ENCODE peak calls at places on chromosomes 16 and 17, in eight cellular contexts. T, B, S, U, X, Z, H and E are unnamed samples. For H3K4me1, the result is how much of the 10 kb centered on the place peaks cover.

GRCh38 chr16:66291833-66292232 is 74.7 kb upstream of the CDH5 start:
- DNase-seq in T (no peak), B (no peak), S (no peak), U (no peak), X (no peak), Z (no peak), H (no peak), E (no peak)

GRCh38 chr16:68227183-68227793 is 8.6 kb downstream of the ESRP2 start:
- DNase-seq in T (no peak), B (no peak), S (no peak), U (no peak), X (no peak), Z (no peak), H (no peak), E (no peak)

GRCh38 chr17:66957951-66958579 is 6.4 kb upstream of the CACNG4 start:
- DNase-seq in T (no peak), B (no peak), S (peak), U (peak), X (no peak), Z (no peak), H (no peak), E (no peak)

GRCh38 chr17:42340691-42341127 is 47.5 kb downstream of the STAT3 start:
- DNase-seq in T (no peak), B (no peak), S (no peak), U (no peak), X (no peak), Z (no peak), H (no peak), E (no peak)

GRCh38 chr16:85249418-85249817 is 137.1 kb upstream of the CIBAR2 start:
- DNase-seq in T (no peak), B (no peak), S (no peak), U (no peak), X (no peak), Z (no peak), H (no peak), E (no peak)

GRCh38 chr17:16407911-16408588 is 7.3 kb upstream of the TRPV2 start:
- DNase-seq in T (peak), B (no peak), S (peak), U (peak), X (peak), Z (peak), H (peak), E (peak)

GRCh38 chr17:233473-233941 is 52.1 kb upstream of the DOC2B start:
- DNase-seq in T (peak), B (no peak), S (no peak), U (peak), X (peak), Z (peak), H (no peak), E (peak)

GRCh38 chr16:87178977-87179376 is 138.2 kb downstream of the C16orf95 start:
- DNase-seq in T (peak), B (no peak), S (no peak), U (no peak), X (peak), Z (peak), H (peak), E (peak)

GRCh38 chr16:68298312-68298711 is 12.4 kb downstream of the SLC7A6OS start:
- DNase-seq in T (no peak), B (no peak), S (no peak), U (no peak), X (no peak), Z (no peak), H (no peak), E (no peak)

GRCh38 chr17:12627177-12627629 is 38.5 kb upstream of the MYOCD start:
- DNase-seq in T (no peak), B (no peak), S (peak), U (peak), X (no peak), Z (peak), H (no peak), E (peak)

GRCh38 chr16:3980311-3981111 is 100.0 kb upstream of the CREBBP start:
- DNase-seq in T (no peak), B (no peak), S (no peak), U (no peak), X (no peak), Z (peak), H (no peak), E (no peak)

GRCh38 chr16:22685162-22685830 is 128.7 kb upstream of the HS3ST2 start:
- DNase-seq in T (peak), B (no peak), S (peak), U (no peak), X (peak), Z (peak), H (no peak), E (peak)

GRCh38 chr17:2420131-2420530 is 19.3 kb upstream of the MNT start:
- DNase-seq in T (no peak), B (no peak), S (no peak), U (no peak), X (no peak), Z (no peak), H (no peak), E (no peak)

GRCh38 chr17:42179911-42180410 is 981 bp downstream of the KCNH4 start:
- DNase-seq in T (peak), B (no peak), S (peak), U (peak), X (no peak), Z (peak), H (peak), E (no peak)

GRCh38 chr17:77096570-77097214 is 44.1 kb upstream of the SEC14L1 start:
- DNase-seq in T (no peak), B (no peak), S (peak), U (peak), X (peak), Z (no peak), H (no peak), E (no peak)

GRCh38 chr16:87145181-87146176 is 171.7 kb downstream of the C16orf95 start:
- DNase-seq in T (no peak), B (no peak), S (no peak), U (no peak), X (no peak), Z (no peak), H (no peak), E (peak)

GRCh38 chr17:21379080-21379711 is 3.0 kb downstream of the KCNJ12 start:
- DNase-seq in T (peak), B (no peak), S (no peak), U (no peak), X (peak), Z (no peak), H (no peak), E (no peak)

GRCh38 chr16:66976746-66977145 is 11.6 kb upstream of the CES4A start:
- DNase-seq in T (no peak), B (no peak), S (no peak), U (no peak), X (no peak), Z (no peak), H (no peak), E (no peak)

GRCh38 chr16:1296688-1297412 is 12.6 kb upstream of the UBE2I start:
- DNase-seq in T (no peak), B (no peak), S (peak), U (peak), X (no peak), Z (no peak), H (no peak), E (no peak)

DNA sequence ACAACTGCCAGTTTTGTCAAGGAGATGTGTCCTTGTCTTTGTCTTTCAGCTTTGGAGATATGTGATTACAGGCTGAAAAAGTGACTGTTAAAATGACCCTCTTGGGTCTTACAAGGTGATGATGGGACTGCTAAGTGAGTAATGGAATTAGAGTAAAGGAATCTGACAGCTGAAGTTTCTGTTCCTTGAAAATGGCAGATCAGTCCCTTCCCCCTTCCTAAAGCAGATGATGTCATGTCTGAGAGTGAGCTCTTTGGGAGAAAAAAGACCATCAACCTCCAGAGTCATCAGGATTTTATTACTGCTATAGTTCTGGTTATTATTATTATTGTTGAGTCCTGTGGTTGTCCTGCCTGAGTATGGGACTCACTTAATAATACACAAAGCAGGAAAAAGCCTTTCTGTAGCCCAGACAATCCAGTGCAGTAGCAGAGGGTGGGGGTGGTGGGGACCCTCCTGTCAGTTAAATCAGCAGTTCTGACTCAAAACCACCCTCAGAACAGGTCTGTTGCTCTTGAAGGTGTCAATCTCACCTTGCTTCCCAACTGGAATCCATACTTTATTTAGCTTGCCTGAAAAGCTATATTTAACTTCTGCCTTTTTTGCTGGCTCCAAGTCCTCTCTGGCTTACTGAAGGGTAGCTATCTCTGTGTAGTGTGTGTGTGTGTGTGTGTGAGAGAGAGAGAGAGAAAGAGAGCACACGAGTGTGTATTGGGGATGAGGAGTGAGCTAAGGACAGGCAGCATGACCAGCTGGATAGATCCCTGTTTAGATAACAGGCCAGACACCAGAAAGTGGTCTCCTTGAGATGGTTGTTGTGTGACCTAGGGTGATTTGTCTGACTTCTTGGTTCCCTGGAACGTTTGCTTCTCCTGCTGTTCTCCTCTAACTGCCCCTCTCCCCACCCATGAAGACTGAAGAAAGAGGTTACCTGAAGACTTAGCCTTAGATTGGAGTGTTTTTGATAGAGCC is 4.9 kb downstream of the HROB start:
- DNase-seq in T (no peak), B (no peak), S (no peak), U (no peak), X (no peak), Z (no peak), H (no peak), E (no peak)
- H3K27ac ChIP-seq in T (peak), B (no peak), S (no peak), U (no peak), X (peak), Z (no peak), H (no peak), E (no peak)

GRCh38 chr17:37131670-37132620 is 183.2 kb downstream of the AATF start:
- DNase-seq in T (no peak), B (no peak), S (peak), U (no peak), X (no peak), Z (no peak), H (no peak), E (no peak)

GRCh38 chr17:37134050-37134449 is 185.3 kb downstream of the AATF start:
- DNase-seq in T (no peak), B (no peak), S (no peak), U (no peak), X (no peak), Z (no peak), H (no peak), E (no peak)

GRCh38 chr17:37135581-37135980 is 186.8 kb downstream of the AATF start:
- DNase-seq in T (no peak), B (no peak), S (no peak), U (no peak), X (no peak), Z (no peak), H (no peak), E (no peak)

GRCh38 chr17:37133131-37133530 is 184.4 kb downstream of the AATF start:
- DNase-seq in T (no peak), B (no peak), S (no peak), U (no peak), X (no peak), Z (no peak), H (no peak), E (no peak)

DNA sequence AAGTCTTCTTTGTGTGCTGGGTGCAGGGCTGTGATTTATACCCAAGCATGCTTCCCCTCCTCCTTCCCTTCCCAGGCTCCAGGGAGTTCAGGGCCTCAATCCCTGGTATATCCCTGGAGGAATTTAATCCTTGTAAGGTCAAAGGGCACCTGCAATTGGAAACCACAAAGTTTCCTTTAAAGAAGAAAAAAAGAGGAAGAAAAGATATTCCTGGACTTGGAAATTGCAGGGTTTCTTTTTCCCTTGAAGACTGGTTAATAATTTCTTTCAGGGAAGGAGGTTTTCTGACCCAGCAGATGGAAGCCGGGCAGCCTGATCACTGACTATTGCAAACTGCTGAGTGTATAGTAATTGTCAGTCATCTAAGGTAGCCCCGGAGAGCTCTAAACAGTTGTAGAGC is 182.3 kb downstream of the AATF start:
- DNase-seq in T (no peak), B (no peak), S (no peak), U (no peak), X (no peak), Z (no peak), H (no peak), E (no peak)
- H3K4me1 ChIP-seq in T (under half), B (under half), S (under half), U (under half), X (under half), Z (under half), H (under half), E (under half)

GRCh38 chr17:18323507-18324139 is 8.5 kb downstream of the SMCR8 start:
- DNase-seq in T (no peak), B (no peak), S (no peak), U (no peak), X (no peak), Z (no peak), H (no peak), E (no peak)
- H3K27ac ChIP-seq in T (no peak), B (no peak), S (no peak), U (no peak), X (no peak), Z (no peak), H (no peak), E (no peak)

GRCh38 chr17:72512649-72513556 is 392.1 kb downstream of the SOX9 start:
- DNase-seq in T (no peak), B (no peak), S (no peak), U (no peak), X (no peak), Z (no peak), H (no peak), E (no peak)

GRCh38 chr17:72516772-72517399 is 396.1 kb downstream of the SOX9 start:
- DNase-seq in T (no peak), B (no peak), S (peak), U (peak), X (peak), Z (peak), H (no peak), E (no peak)

GRCh38 chr17:72514321-72514861 is 393.6 kb downstream of the SOX9 start:
- DNase-seq in T (no peak), B (no peak), S (no peak), U (no peak), X (no peak), Z (no peak), H (no peak), E (no peak)

GRCh38 chr17:72515291-72516065 is 394.7 kb downstream of the SOX9 start:
- DNase-seq in T (no peak), B (no peak), S (peak), U (no peak), X (no peak), Z (peak), H (no peak), E (no peak)

DNA sequence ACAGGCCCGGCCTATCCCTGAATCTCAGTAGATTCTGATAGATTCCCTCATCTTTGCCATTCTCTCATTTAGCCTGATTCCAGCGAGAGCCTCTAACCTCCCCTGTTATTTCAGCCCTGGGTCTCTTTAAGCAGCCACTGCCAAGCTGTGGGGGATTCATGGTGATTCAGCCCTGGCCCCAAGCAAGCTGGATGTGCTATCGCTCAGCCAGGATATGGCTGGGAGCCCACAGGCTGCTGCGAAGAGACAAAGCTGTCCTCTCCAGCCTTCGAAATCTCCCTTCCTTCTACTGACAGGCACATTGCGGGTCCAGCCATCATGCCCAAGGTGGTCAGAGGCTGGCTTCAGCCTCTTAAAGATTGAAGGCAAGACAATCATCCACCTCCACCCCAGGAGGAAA is 394.1 kb downstream of the SOX9 start:
- DNase-seq in T (peak), B (no peak), S (no peak), U (no peak), X (peak), Z (peak), H (no peak), E (peak)
- H3K4me1 ChIP-seq in T (under half), B (under half), S (under half), U (half or more), X (under half), Z (under half), H (under half), E (under half)

DNA sequence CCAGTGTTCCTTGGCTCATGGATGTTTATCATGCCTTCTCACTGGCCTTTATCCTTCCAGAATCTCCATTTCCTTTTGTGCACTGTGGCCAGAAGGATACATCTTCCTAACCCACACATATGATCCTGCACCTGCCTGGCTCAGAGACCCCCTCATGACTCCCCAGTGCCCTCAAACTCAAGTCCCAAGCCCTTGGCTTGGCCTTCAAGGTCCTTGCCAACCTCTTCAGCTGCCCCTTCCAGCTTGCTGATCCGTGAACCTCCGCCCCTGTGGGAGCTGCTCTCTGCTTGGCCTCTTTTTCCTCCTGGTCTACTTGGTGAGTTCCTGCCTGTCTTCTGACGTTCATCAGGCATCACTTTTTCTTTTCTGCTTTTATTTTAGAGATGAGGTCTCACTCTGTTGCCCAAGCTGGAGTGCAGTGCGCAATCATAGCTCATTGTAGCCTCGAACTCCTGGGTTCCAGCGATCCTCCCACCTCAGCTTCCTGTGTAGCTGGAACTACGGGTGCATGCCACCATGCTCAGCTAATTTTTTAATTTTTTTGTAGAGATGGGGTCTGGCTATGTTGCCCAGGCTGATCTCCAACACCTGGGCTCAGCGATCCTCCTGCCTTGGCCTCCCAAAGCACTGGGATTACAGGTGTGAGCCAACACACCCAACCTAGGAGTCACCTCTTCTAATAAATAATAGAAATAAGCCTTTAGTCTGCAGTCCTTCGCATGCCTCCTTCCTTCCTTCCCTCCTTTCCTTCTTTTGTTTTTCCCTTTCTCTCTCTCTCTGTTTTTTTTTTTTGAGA is 2.5 kb upstream of the PYCARD start:
- DNase-seq in T (no peak), B (no peak), S (no peak), U (no peak), X (no peak), Z (no peak), H (no peak), E (peak)
- H3K27ac ChIP-seq in T (no peak), B (no peak), S (no peak), U (no peak), X (no peak), Z (no peak), H (no peak), E (no peak)

GRCh38 chr17:1375615-1376014 is 24.4 kb downstream of the YWHAE start:
- DNase-seq in T (no peak), B (no peak), S (no peak), U (no peak), X (no peak), Z (no peak), H (no peak), E (no peak)

GRCh38 chr17:1373710-1374237 is 26.2 kb downstream of the YWHAE start:
- DNase-seq in T (no peak), B (no peak), S (no peak), U (no peak), X (no peak), Z (no peak), H (no peak), E (no peak)

GRCh38 chr17:1376061-1376460 is 24.0 kb downstream of the YWHAE start:
- DNase-seq in T (no peak), B (no peak), S (no peak), U (no peak), X (no peak), Z (no peak), H (no peak), E (no peak)

GRCh38 chr17:1372618-1373017 is 27.4 kb downstream of the YWHAE start:
- DNase-seq in T (no peak), B (no peak), S (no peak), U (no peak), X (no peak), Z (no peak), H (no peak), E (no peak)

GRCh38 chr17:1374426-1375177 is 25.4 kb downstream of the YWHAE start:
- DNase-seq in T (no peak), B (no peak), S (no peak), U (no peak), X (no peak), Z (no peak), H (no peak), E (no peak)
- H3K4me1 ChIP-seq in T (half or more), B (under half), S (under half), U (under half), X (half or more), Z (under half), H (under half), E (under half)